ENCODE peak calls at places on chromosomes 16 and 17, in nine cellular contexts. I is immature natural killer cell; U is NCI-H510A; L is cardiac septum; H is kidney glomerular epithelial cell; S is activated naive CD4-positive, alpha-beta T cell treated with anti-CD3 and anti-CD28 coated beads, Interleukin-2, amount 50 U/mL, for 16 hours; G is ovary; N is A549; E is tibial artery. X is an unnamed sample.
A peak's percentile ranks its signal among the peaks of the same experiment; 100 is the strongest.

GRCh38 chr17:81048827-81049371 is 13.9 kb downstream of the BAIAP2 start:
- DNase-seq in E (no peak), G (no peak), S (no peak), U (no peak), I (no peak), N (no peak), L (no peak), H (no peak), X (no peak)

GRCh38 chr17:58529275-58529674 is 14.8 kb upstream of the MTMR4 start:
- DNase-seq in U (no peak), S (no peak), G (no peak), E (no peak), N (no peak), L (no peak), H (no peak), I (no peak), X (no peak)

GRCh38 chr16:70553175-70553574 is 29.6 kb downstream of the SF3B3 start:
- DNase-seq in H (no peak), E (no peak), U (no peak), N (no peak), L (no peak), S (no peak), I (no peak), G (no peak), X (no peak)

GRCh38 chr16:57999971-58000705 is at the start of gene ZNF319:
- DNase-seq in H (peak; percentile 31), I (no peak), E (no peak), G (no peak), L (no peak), S (peak; percentile 25), N (no peak), U (no peak), X (no peak)

GRCh38 chr16:89199241-89200123 is 855 bp downstream of the SLC22A31 start:
- DNase-seq in N (no peak), H (no peak), I (no peak), E (no peak), L (no peak), S (no peak), G (no peak), U (no peak), X (no peak)

GRCh38 chr17:4566785-4567184 is 6.4 kb upstream of the GGT6 start:
- DNase-seq in I (no peak), N (peak; percentile 70), U (peak; percentile 33), H (peak; percentile 78), G (no peak), L (no peak), S (peak; percentile 50), E (no peak), X (peak; percentile 54)

GRCh38 chr17:39744836-39745215 is 7.1 kb downstream of the GRB7 start:
- DNase-seq in G (peak; percentile 23), L (no peak), I (no peak), E (no peak), H (no peak), N (no peak), S (no peak), U (no peak), X (no peak)

GRCh38 chr17:17206149-17206912 is at the start of gene PLD6:
- DNase-seq in I (peak; percentile 92), S (peak; percentile 97), L (peak; percentile 90), N (peak; percentile 93), U (peak; percentile 41), G (peak; percentile 93), H (no peak), E (peak; percentile 59), X (peak; percentile 80)

GRCh38 chr17:72743037-72743467 is 349.4 kb downstream of the SLC39A11 start:
- DNase-seq in E (no peak), U (no peak), L (no peak), I (no peak), S (no peak), G (no peak), N (no peak), H (no peak), X (no peak)

GRCh38 chr17:27832851-27833250 is 32.5 kb upstream of the NOS2 start:
- DNase-seq in U (no peak), I (no peak), S (no peak), G (no peak), E (no peak), N (no peak), H (no peak), L (no peak), X (no peak)

X was measured in adrenal gland.